ENCODE peak calls at places on chromosomes 12 and 14, in ten cellular contexts. One of them, this sample, is unnamed.

GRCh38 chr12:122374707-122375106 is 47.8 kb downstream of the CLIP1 start:
- ATAC-seq in Right ventricle myocardium superior: peak
- ATAC-seq in HCT116: no peak
- ATAC-seq in pancreas: no peak
- ATAC-seq in SK-N-SH treated with all-trans-retinoic acid at 6 μM for 48 hours: no peak
- ATAC-seq in upper lobe of right lung: no peak
- ATAC-seq in right lobe of liver: no peak
- ATAC-seq in Panc1: no peak
- ATAC-seq in naive thymus-derived CD4-positive, alpha-beta T cell: no peak
- ATAC-seq in HepG2: no peak
- ATAC-seq in this sample: no peak

GRCh38 chr14:73752297-73752992 is 38.3 kb upstream of the PNMA1 start:
- ATAC-seq in Right ventricle myocardium superior: peak
- ATAC-seq in HCT116: peak
- ATAC-seq in pancreas: peak
- ATAC-seq in SK-N-SH treated with all-trans-retinoic acid at 6 μM for 48 hours: peak
- ATAC-seq in upper lobe of right lung: peak
- ATAC-seq in right lobe of liver: peak
- ATAC-seq in Panc1: peak
- ATAC-seq in naive thymus-derived CD4-positive, alpha-beta T cell: peak
- ATAC-seq in HepG2: peak
- ATAC-seq in this sample: no peak

GRCh38 chr12:19643635-19644034 is 204.3 kb downstream of the AEBP2 start:
- ATAC-seq in Right ventricle myocardium superior: peak
- ATAC-seq in HCT116: peak
- ATAC-seq in pancreas: peak
- ATAC-seq in SK-N-SH treated with all-trans-retinoic acid at 6 μM for 48 hours: peak
- ATAC-seq in upper lobe of right lung: peak
- ATAC-seq in right lobe of liver: peak
- ATAC-seq in Panc1: no peak
- ATAC-seq in naive thymus-derived CD4-positive, alpha-beta T cell: no peak
- ATAC-seq in HepG2: peak
- ATAC-seq in this sample: no peak

GRCh38 chr14:60242420-60242819 is 6.6 kb upstream of the PPM1A start:
- ATAC-seq in Right ventricle myocardium superior: no peak
- ATAC-seq in HCT116: no peak
- ATAC-seq in pancreas: no peak
- ATAC-seq in SK-N-SH treated with all-trans-retinoic acid at 6 μM for 48 hours: no peak
- ATAC-seq in upper lobe of right lung: peak
- ATAC-seq in right lobe of liver: no peak
- ATAC-seq in Panc1: no peak
- ATAC-seq in naive thymus-derived CD4-positive, alpha-beta T cell: peak
- ATAC-seq in HepG2: no peak
- ATAC-seq in this sample: no peak

GRCh38 chr14:76640923-76641395 is 120.3 kb upstream of the VASH1 start:
- ATAC-seq in Right ventricle myocardium superior: peak
- ATAC-seq in HCT116: no peak
- ATAC-seq in pancreas: peak
- ATAC-seq in SK-N-SH treated with all-trans-retinoic acid at 6 μM for 48 hours: no peak
- ATAC-seq in upper lobe of right lung: no peak
- ATAC-seq in right lobe of liver: peak
- ATAC-seq in Panc1: no peak
- ATAC-seq in naive thymus-derived CD4-positive, alpha-beta T cell: no peak
- ATAC-seq in HepG2: no peak
- ATAC-seq in this sample: no peak

GRCh38 chr14:64968651-64969050 is 3.5 kb downstream of the RAB15 start:
- ATAC-seq in Right ventricle myocardium superior: no peak
- ATAC-seq in HCT116: no peak
- ATAC-seq in pancreas: no peak
- ATAC-seq in SK-N-SH treated with all-trans-retinoic acid at 6 μM for 48 hours: no peak
- ATAC-seq in upper lobe of right lung: no peak
- ATAC-seq in right lobe of liver: no peak
- ATAC-seq in Panc1: no peak
- ATAC-seq in naive thymus-derived CD4-positive, alpha-beta T cell: no peak
- ATAC-seq in HepG2: no peak
- ATAC-seq in this sample: no peak

GRCh38 chr12:12622418-12622817 is 10.7 kb downstream of the CREBL2 start:
- ATAC-seq in Right ventricle myocardium superior: peak
- ATAC-seq in HCT116: no peak
- ATAC-seq in pancreas: peak
- ATAC-seq in SK-N-SH treated with all-trans-retinoic acid at 6 μM for 48 hours: no peak
- ATAC-seq in upper lobe of right lung: peak
- ATAC-seq in right lobe of liver: peak
- ATAC-seq in Panc1: no peak
- ATAC-seq in naive thymus-derived CD4-positive, alpha-beta T cell: peak
- ATAC-seq in HepG2: no peak
- ATAC-seq in this sample: peak

GRCh38 chr12:8047842-8048241 is 15.3 kb downstream of the FOXJ2 start:
- ATAC-seq in Right ventricle myocardium superior: no peak
- ATAC-seq in HCT116: no peak
- ATAC-seq in pancreas: no peak
- ATAC-seq in SK-N-SH treated with all-trans-retinoic acid at 6 μM for 48 hours: no peak
- ATAC-seq in upper lobe of right lung: peak
- ATAC-seq in right lobe of liver: no peak
- ATAC-seq in Panc1: no peak
- ATAC-seq in naive thymus-derived CD4-positive, alpha-beta T cell: no peak
- ATAC-seq in HepG2: no peak
- ATAC-seq in this sample: no peak

GRCh38 chr14:95711476-95712176 is 2.3 kb downstream of the TCL1A start:
- ATAC-seq in Right ventricle myocardium superior: no peak
- ATAC-seq in HCT116: no peak
- ATAC-seq in pancreas: no peak
- ATAC-seq in SK-N-SH treated with all-trans-retinoic acid at 6 μM for 48 hours: no peak
- ATAC-seq in upper lobe of right lung: no peak
- ATAC-seq in right lobe of liver: no peak
- ATAC-seq in Panc1: no peak
- ATAC-seq in naive thymus-derived CD4-positive, alpha-beta T cell: no peak
- ATAC-seq in HepG2: no peak
- ATAC-seq in this sample: no peak

GRCh38 chr12:123126294-123127144 is 24.4 kb downstream of the PITPNM2 start:
- ATAC-seq in Right ventricle myocardium superior: peak
- ATAC-seq in HCT116: peak
- ATAC-seq in pancreas: peak
- ATAC-seq in SK-N-SH treated with all-trans-retinoic acid at 6 μM for 48 hours: peak
- ATAC-seq in upper lobe of right lung: peak
- ATAC-seq in right lobe of liver: peak
- ATAC-seq in Panc1: peak
- ATAC-seq in naive thymus-derived CD4-positive, alpha-beta T cell: no peak
- ATAC-seq in HepG2: peak
- ATAC-seq in this sample: no peak

GRCh38 chr14:62674833-62675232 is 370.4 kb downstream of the KCNH5 start:
- ATAC-seq in Right ventricle myocardium superior: no peak
- ATAC-seq in HCT116: no peak
- ATAC-seq in pancreas: no peak
- ATAC-seq in SK-N-SH treated with all-trans-retinoic acid at 6 μM for 48 hours: no peak
- ATAC-seq in upper lobe of right lung: peak
- ATAC-seq in right lobe of liver: no peak
- ATAC-seq in Panc1: no peak
- ATAC-seq in naive thymus-derived CD4-positive, alpha-beta T cell: no peak
- ATAC-seq in HepG2: peak
- ATAC-seq in this sample: no peak

GRCh38 chr14:105411017-105411941 is 8.3 kb upstream of the MTA1 start:
- ATAC-seq in Right ventricle myocardium superior: peak
- ATAC-seq in HCT116: peak
- ATAC-seq in pancreas: peak
- ATAC-seq in SK-N-SH treated with all-trans-retinoic acid at 6 μM for 48 hours: peak
- ATAC-seq in upper lobe of right lung: peak
- ATAC-seq in right lobe of liver: peak
- ATAC-seq in Panc1: peak
- ATAC-seq in naive thymus-derived CD4-positive, alpha-beta T cell: peak
- ATAC-seq in HepG2: peak
- ATAC-seq in this sample: peak

GRCh38 chr12:68587448-68587873 is 23.2 kb upstream of the RAP1B start:
- ATAC-seq in Right ventricle myocardium superior: no peak
- ATAC-seq in HCT116: no peak
- ATAC-seq in pancreas: no peak
- ATAC-seq in SK-N-SH treated with all-trans-retinoic acid at 6 μM for 48 hours: no peak
- ATAC-seq in upper lobe of right lung: peak
- ATAC-seq in right lobe of liver: no peak
- ATAC-seq in Panc1: peak
- ATAC-seq in naive thymus-derived CD4-positive, alpha-beta T cell: peak
- ATAC-seq in HepG2: no peak
- ATAC-seq in this sample: peak

GRCh38 chr14:30559638-30560071 is 697 bp downstream of the G2E3 start:
- ATAC-seq in Right ventricle myocardium superior: peak
- ATAC-seq in HCT116: peak
- ATAC-seq in pancreas: peak
- ATAC-seq in SK-N-SH treated with all-trans-retinoic acid at 6 μM for 48 hours: peak
- ATAC-seq in upper lobe of right lung: no peak
- ATAC-seq in right lobe of liver: peak
- ATAC-seq in Panc1: no peak
- ATAC-seq in naive thymus-derived CD4-positive, alpha-beta T cell: peak
- ATAC-seq in HepG2: peak
- ATAC-seq in this sample: peak

GRCh38 chr14:75619598-75619997 is 41.1 kb downstream of the ERG28 start:
- ATAC-seq in Right ventricle myocardium superior: no peak
- ATAC-seq in HCT116: no peak
- ATAC-seq in pancreas: no peak
- ATAC-seq in SK-N-SH treated with all-trans-retinoic acid at 6 μM for 48 hours: no peak
- ATAC-seq in upper lobe of right lung: no peak
- ATAC-seq in right lobe of liver: peak
- ATAC-seq in Panc1: no peak
- ATAC-seq in naive thymus-derived CD4-positive, alpha-beta T cell: no peak
- ATAC-seq in HepG2: no peak
- ATAC-seq in this sample: no peak

GRCh38 chr12:112103758-112104504 is 4.7 kb downstream of the NAA25 start:
- ATAC-seq in Right ventricle myocardium superior: no peak
- ATAC-seq in HCT116: no peak
- ATAC-seq in pancreas: no peak
- ATAC-seq in SK-N-SH treated with all-trans-retinoic acid at 6 μM for 48 hours: no peak
- ATAC-seq in upper lobe of right lung: no peak
- ATAC-seq in right lobe of liver: no peak
- ATAC-seq in Panc1: no peak
- ATAC-seq in naive thymus-derived CD4-positive, alpha-beta T cell: no peak
- ATAC-seq in HepG2: no peak
- ATAC-seq in this sample: no peak

GRCh38 chr14:55399912-55400311 is 11.7 kb downstream of the ATG14 start:
- ATAC-seq in Right ventricle myocardium superior: peak
- ATAC-seq in HCT116: no peak
- ATAC-seq in pancreas: no peak
- ATAC-seq in SK-N-SH treated with all-trans-retinoic acid at 6 μM for 48 hours: no peak
- ATAC-seq in upper lobe of right lung: no peak
- ATAC-seq in right lobe of liver: no peak
- ATAC-seq in Panc1: no peak
- ATAC-seq in naive thymus-derived CD4-positive, alpha-beta T cell: no peak
- ATAC-seq in HepG2: no peak
- ATAC-seq in this sample: peak

GRCh38 chr14:64554551-64554950 is 4.8 kb downstream of the PPP1R36 start:
- ATAC-seq in Right ventricle myocardium superior: no peak
- ATAC-seq in HCT116: no peak
- ATAC-seq in pancreas: no peak
- ATAC-seq in SK-N-SH treated with all-trans-retinoic acid at 6 μM for 48 hours: no peak
- ATAC-seq in upper lobe of right lung: no peak
- ATAC-seq in right lobe of liver: no peak
- ATAC-seq in Panc1: no peak
- ATAC-seq in naive thymus-derived CD4-positive, alpha-beta T cell: no peak
- ATAC-seq in HepG2: no peak
- ATAC-seq in this sample: no peak

GRCh38 chr14:105181542-105182295 is 607 bp upstream of the NUDT14 start:
- ATAC-seq in Right ventricle myocardium superior: no peak
- ATAC-seq in HCT116: peak
- ATAC-seq in pancreas: no peak
- ATAC-seq in SK-N-SH treated with all-trans-retinoic acid at 6 μM for 48 hours: no peak
- ATAC-seq in upper lobe of right lung: no peak
- ATAC-seq in right lobe of liver: no peak
- ATAC-seq in Panc1: no peak
- ATAC-seq in naive thymus-derived CD4-positive, alpha-beta T cell: no peak
- ATAC-seq in HepG2: no peak
- ATAC-seq in this sample: no peak

GRCh38 chr14:91409991-91410401 is 7.6 kb downstream of the CCDC88C start:
- ATAC-seq in Right ventricle myocardium superior: no peak
- ATAC-seq in HCT116: no peak
- ATAC-seq in pancreas: no peak
- ATAC-seq in SK-N-SH treated with all-trans-retinoic acid at 6 μM for 48 hours: no peak
- ATAC-seq in upper lobe of right lung: no peak
- ATAC-seq in right lobe of liver: no peak
- ATAC-seq in Panc1: no peak
- ATAC-seq in naive thymus-derived CD4-positive, alpha-beta T cell: peak
- ATAC-seq in HepG2: no peak
- ATAC-seq in this sample: peak

GRCh38 chr14:35395283-35395682 is 9.3 kb downstream of the NFKBIA start:
- ATAC-seq in Right ventricle myocardium superior: no peak
- ATAC-seq in HCT116: no peak
- ATAC-seq in pancreas: no peak
- ATAC-seq in SK-N-SH treated with all-trans-retinoic acid at 6 μM for 48 hours: no peak
- ATAC-seq in upper lobe of right lung: no peak
- ATAC-seq in right lobe of liver: no peak
- ATAC-seq in Panc1: no peak
- ATAC-seq in naive thymus-derived CD4-positive, alpha-beta T cell: no peak
- ATAC-seq in HepG2: no peak
- ATAC-seq in this sample: no peak

GRCh38 chr12:92995258-92995905 is 66.3 kb upstream of the EEA1 start:
- ATAC-seq in Right ventricle myocardium superior: no peak
- ATAC-seq in HCT116: no peak
- ATAC-seq in pancreas: no peak
- ATAC-seq in SK-N-SH treated with all-trans-retinoic acid at 6 μM for 48 hours: no peak
- ATAC-seq in upper lobe of right lung: no peak
- ATAC-seq in right lobe of liver: no peak
- ATAC-seq in Panc1: no peak
- ATAC-seq in naive thymus-derived CD4-positive, alpha-beta T cell: peak
- ATAC-seq in HepG2: no peak
- ATAC-seq in this sample: no peak

GRCh38 chr12:119025786-119026185 is 44.4 kb downstream of the SRRM4 start:
- ATAC-seq in Right ventricle myocardium superior: no peak
- ATAC-seq in HCT116: no peak
- ATAC-seq in pancreas: no peak
- ATAC-seq in SK-N-SH treated with all-trans-retinoic acid at 6 μM for 48 hours: no peak
- ATAC-seq in upper lobe of right lung: no peak
- ATAC-seq in right lobe of liver: no peak
- ATAC-seq in Panc1: no peak
- ATAC-seq in naive thymus-derived CD4-positive, alpha-beta T cell: no peak
- ATAC-seq in HepG2: no peak
- ATAC-seq in this sample: no peak

GRCh38 chr12:118356809-118357326 is 15.8 kb downstream of the TAOK3 start:
- ATAC-seq in Right ventricle myocardium superior: peak
- ATAC-seq in HCT116: no peak
- ATAC-seq in pancreas: peak
- ATAC-seq in SK-N-SH treated with all-trans-retinoic acid at 6 μM for 48 hours: peak
- ATAC-seq in upper lobe of right lung: peak
- ATAC-seq in right lobe of liver: peak
- ATAC-seq in Panc1: no peak
- ATAC-seq in naive thymus-derived CD4-positive, alpha-beta T cell: peak
- ATAC-seq in HepG2: no peak
- ATAC-seq in this sample: peak

GRCh38 chr14:102095871-102096568 is 9.2 kb upstream of the HSP90AA1 start:
- ATAC-seq in Right ventricle myocardium superior: no peak
- ATAC-seq in HCT116: peak
- ATAC-seq in pancreas: peak
- ATAC-seq in SK-N-SH treated with all-trans-retinoic acid at 6 μM for 48 hours: peak
- ATAC-seq in upper lobe of right lung: no peak
- ATAC-seq in right lobe of liver: no peak
- ATAC-seq in Panc1: peak
- ATAC-seq in naive thymus-derived CD4-positive, alpha-beta T cell: no peak
- ATAC-seq in HepG2: peak
- ATAC-seq in this sample: peak

GRCh38 chr14:51327376-51327775 is 87.3 kb downstream of the TMX1 start:
- ATAC-seq in Right ventricle myocardium superior: no peak
- ATAC-seq in HCT116: no peak
- ATAC-seq in pancreas: peak
- ATAC-seq in SK-N-SH treated with all-trans-retinoic acid at 6 μM for 48 hours: peak
- ATAC-seq in upper lobe of right lung: no peak
- ATAC-seq in right lobe of liver: peak
- ATAC-seq in Panc1: no peak
- ATAC-seq in naive thymus-derived CD4-positive, alpha-beta T cell: no peak
- ATAC-seq in HepG2: no peak
- ATAC-seq in this sample: no peak

GRCh38 chr12:101877816-101878811 is 734 bp downstream of the DRAM1 start:
- ATAC-seq in Right ventricle myocardium superior: peak
- ATAC-seq in HCT116: peak
- ATAC-seq in pancreas: peak
- ATAC-seq in SK-N-SH treated with all-trans-retinoic acid at 6 μM for 48 hours: peak
- ATAC-seq in upper lobe of right lung: peak
- ATAC-seq in right lobe of liver: peak
- ATAC-seq in Panc1: peak
- ATAC-seq in naive thymus-derived CD4-positive, alpha-beta T cell: no peak
- ATAC-seq in HepG2: peak
- ATAC-seq in this sample: peak

GRCh38 chr14:21215879-21216251 is 53.4 kb downstream of the HNRNPC start:
- ATAC-seq in Right ventricle myocardium superior: no peak
- ATAC-seq in HCT116: no peak
- ATAC-seq in pancreas: no peak
- ATAC-seq in SK-N-SH treated with all-trans-retinoic acid at 6 μM for 48 hours: no peak
- ATAC-seq in upper lobe of right lung: no peak
- ATAC-seq in right lobe of liver: no peak
- ATAC-seq in Panc1: no peak
- ATAC-seq in naive thymus-derived CD4-positive, alpha-beta T cell: peak
- ATAC-seq in HepG2: no peak
- ATAC-seq in this sample: no peak

This sample was measured in activated T-helper 17 cell treated with anti-CD3 and anti-CD28 coated beads, Interleukin-2, amount 50 U/mL, for 72 hours.